ENCODE peak calls at places on chromosome 7, in ten cellular contexts. F is hippocampal formation; G is sigmoid colon; L is dorsolateral prefrontal cortex; O is lower leg skin; Q is GM23338; A is upper lobe of right lung; Z is T-helper 1 cell; N is MG63; J is stimulated activated CD4-positive, alpha-beta T cell treated with anti-CD3 and anti-CD28 coated beads, Interleukin-2, amount 100 ng/mL, for 48 hours. Y is an unnamed sample.

GRCh38 chr7:70193514-70193913 is 595.2 kb downstream of the AUTS2 start:
- DNase-seq in Z (no peak), A (no peak), G (no peak), O (no peak), L (no peak), N (peak), Q (no peak), F (no peak), J (no peak), Y (no peak)

GRCh38 chr7:50837965-50838364 is 55.3 kb upstream of the GRB10 start:
- DNase-seq in J (no peak), G (no peak), Q (no peak), A (no peak), N (peak), O (no peak), L (no peak), F (no peak), Z (no peak), Y (no peak)

GRCh38 chr7:115533785-115534184 is 496.8 kb downstream of the TFEC start:
- DNase-seq in J (no peak), O (no peak), Z (no peak), A (no peak), F (no peak), Q (no peak), G (no peak), L (no peak), N (no peak), Y (no peak)

GRCh38 chr7:6106140-6106904 is 75.1 kb downstream of the ANKRD61 start:
- DNase-seq in L (no peak), G (peak), Z (peak), Q (peak), A (peak), F (peak), O (no peak), N (peak), J (no peak), Y (no peak)

GRCh38 chr7:144670251-144670650 is 165.6 kb downstream of the TPK1 start:
- DNase-seq in N (no peak), F (peak), G (no peak), O (peak), J (no peak), L (no peak), A (no peak), Q (peak), Z (no peak), Y (no peak)

GRCh38 chr7:101418694-101419093 is 56.0 kb downstream of the COL26A1 start:
- DNase-seq in L (no peak), Q (peak), G (no peak), F (no peak), A (no peak), Z (no peak), O (no peak), N (no peak), J (no peak), Y (no peak)

GRCh38 chr7:73512018-73512780 is 9.9 kb downstream of the BAZ1B start:
- DNase-seq in G (no peak), F (no peak), O (no peak), Q (no peak), J (no peak), Z (no peak), N (no peak), L (no peak), A (no peak), Y (no peak)

GRCh38 chr7:135320277-135320676 is 86.6 kb downstream of the STRA8 start:
- DNase-seq in Q (no peak), O (no peak), Z (no peak), J (no peak), N (peak), F (peak), A (peak), L (peak), G (peak), Y (peak)

GRCh38 chr7:85749715-85750453 is 563.0 kb upstream of the SEMA3D start:
- DNase-seq in F (no peak), O (no peak), A (no peak), Z (no peak), Q (peak), L (no peak), G (no peak), N (no peak), J (no peak), Y (no peak)

GRCh38 chr7:157337316-157338149 is 729 bp downstream of the DNAJB6 start:
- DNase-seq in J (peak), O (no peak), L (peak), F (no peak), N (peak), G (peak), Q (no peak), A (peak), Z (peak), Y (no peak)

Y was measured in HS-27A.